ENCODE peak calls at places on chromosomes 1 and 21, in eight cellular contexts. I is MV-4-11; E is GM18507; P is cardiac muscle cell; U is neural crest cell; T is EL; K is NCI-H2081 treated with DMSO at 0.1 percent for 48 hours; Z is stimulated activated CD4-positive, alpha-beta T cell treated with anti-CD3 and anti-CD28 coated beads, TNF-alpha, amount 100 ng/mL, for 1 hour. M is an unnamed sample.

GRCh38 chr1:38812981-38813380 is 46.6 kb downstream of the RRAGC start:
- DNase-seq in I (no peak), E (no peak), P (no peak), U (no peak), T (no peak), K (no peak), Z (no peak), M (no peak)

GRCh38 chr1:48807599-48808260 is 31.0 kb upstream of the BEND5 start:
- DNase-seq in I (no peak), E (no peak), P (peak), U (no peak), T (no peak), K (no peak), Z (no peak), M (no peak)

GRCh38 chr1:173852105-173852504 is 15.7 kb downstream of the GAS5 start:
- DNase-seq in I (no peak), E (no peak), P (no peak), U (no peak), T (no peak), K (no peak), Z (no peak), M (no peak)

GRCh38 chr1:77459881-77460280 is 178.1 kb downstream of the AK5 start:
- DNase-seq in I (no peak), E (no peak), P (peak), U (no peak), T (peak), K (no peak), Z (no peak), M (no peak)

GRCh38 chr1:208520700-208521099 is 276.5 kb upstream of the PLXNA2 start:
- DNase-seq in I (no peak), E (no peak), P (no peak), U (no peak), T (peak), K (no peak), Z (no peak), M (no peak)

GRCh38 chr1:100396651-100397050 is 44.3 kb downstream of the CDC14A start:
- DNase-seq in I (peak), E (no peak), P (no peak), U (no peak), T (no peak), K (no peak), Z (no peak), M (no peak)

GRCh38 chr1:22850681-22851080 is 122.0 kb downstream of the LACTBL1 start:
- DNase-seq in I (no peak), E (no peak), P (peak), U (no peak), T (peak), K (no peak), Z (no peak), M (no peak)

GRCh38 chr1:157558119-157558518 is 5.8 kb upstream of the FCRL5 start:
- DNase-seq in I (no peak), E (no peak), P (no peak), U (no peak), T (no peak), K (no peak), Z (no peak), M (no peak)

GRCh38 chr1:14929547-14930223 is 223.9 kb upstream of the TMEM51 start:
- DNase-seq in I (no peak), E (no peak), P (peak), U (no peak), T (peak), K (no peak), Z (no peak), M (no peak)

GRCh38 chr1:45266151-45266801 is 59.9 kb upstream of the ZSWIM5 start:
- DNase-seq in I (no peak), E (no peak), P (peak), U (no peak), T (peak), K (no peak), Z (no peak), M (no peak)

GRCh38 chr21:33543505-33544129 is 779 bp downstream of the SON start:
- DNase-seq in I (no peak), E (no peak), P (no peak), U (peak), T (peak), K (no peak), Z (peak), M (no peak)

GRCh38 chr1:228283043-228283371 is 75.2 kb downstream of the OBSCN start:
- DNase-seq in I (no peak), E (no peak), P (no peak), U (no peak), T (no peak), K (no peak), Z (no peak), M (no peak)

GRCh38 chr1:2540816-2541492 is 10.9 kb upstream of the HES5 start:
- DNase-seq in I (no peak), E (no peak), P (no peak), U (peak), T (no peak), K (no peak), Z (no peak), M (no peak)

GRCh38 chr21:45303751-45304150 is 16.1 kb upstream of the POFUT2 start:
- DNase-seq in I (no peak), E (no peak), P (no peak), U (no peak), T (no peak), K (no peak), Z (no peak), M (no peak)

GRCh38 chr1:114259517-114260160 is 106.0 kb upstream of the SYT6 start:
- DNase-seq in I (no peak), E (no peak), P (no peak), U (no peak), T (no peak), K (no peak), Z (no peak), M (no peak)

GRCh38 chr1:66546045-66546810 is 12.3 kb downstream of the SGIP1 start:
- DNase-seq in I (no peak), E (no peak), P (no peak), U (no peak), T (no peak), K (no peak), Z (no peak), M (no peak)

GRCh38 chr1:58659516-58659915 is 40.3 kb downstream of the MYSM1 start:
- DNase-seq in I (no peak), E (no peak), P (no peak), U (no peak), T (no peak), K (no peak), Z (no peak), M (no peak)

GRCh38 chr1:155093938-155094621 is 15.4 kb downstream of the EFNA3 start:
- DNase-seq in I (peak), E (no peak), P (peak), U (no peak), T (peak), K (peak), Z (no peak), M (no peak)

GRCh38 chr1:117615474-117615873 is 9.6 kb downstream of the TENT5C start:
- DNase-seq in I (peak), E (no peak), P (no peak), U (no peak), T (no peak), K (no peak), Z (no peak), M (no peak)

GRCh38 chr1:68293609-68294353 is 61.5 kb upstream of the WLS start:
- DNase-seq in I (no peak), E (no peak), P (peak), U (peak), T (no peak), K (no peak), Z (no peak), M (no peak)

GRCh38 chr1:14994841-14995437 is 158.6 kb upstream of the TMEM51 start:
- DNase-seq in I (no peak), E (no peak), P (no peak), U (no peak), T (no peak), K (no peak), Z (no peak), M (no peak)

GRCh38 chr1:244964112-244964971 is 100.0 kb upstream of the HNRNPU start:
- DNase-seq in I (peak), E (no peak), P (peak), U (no peak), T (peak), K (no peak), Z (no peak), M (no peak)

GRCh38 chr21:43923391-43923790 is 58.4 kb downstream of the AGPAT3 start:
- DNase-seq in I (no peak), E (no peak), P (peak), U (no peak), T (peak), K (no peak), Z (no peak), M (no peak)

GRCh38 chr1:158180741-158181576 is at the start of gene CD1D:
- DNase-seq in I (peak), E (no peak), P (peak), U (peak), T (peak), K (no peak), Z (no peak), M (no peak)

GRCh38 chr21:45326169-45326833 is 38.6 kb upstream of the POFUT2 start:
- DNase-seq in I (no peak), E (no peak), P (peak), U (peak), T (peak), K (no peak), Z (no peak), M (no peak)

GRCh38 chr1:240533154-240533780 is 78.7 kb downstream of the GREM2 start:
- DNase-seq in I (no peak), E (no peak), P (no peak), U (no peak), T (no peak), K (no peak), Z (no peak), M (no peak)

GRCh38 chr1:37994886-37995566 is 5.2 kb upstream of the SF3A3 start:
- DNase-seq in I (peak), E (no peak), P (no peak), U (no peak), T (no peak), K (no peak), Z (no peak), M (no peak)

GRCh38 chr1:208410409-208410808 is 166.2 kb upstream of the PLXNA2 start:
- DNase-seq in I (no peak), E (no peak), P (no peak), U (no peak), T (no peak), K (no peak), Z (no peak), M (no peak)

GRCh38 chr1:214454619-214455396 is 96.6 kb downstream of the PTPN14 start:
- DNase-seq in I (peak), E (no peak), P (peak), U (no peak), T (peak), K (no peak), Z (no peak), M (no peak)

GRCh38 chr21:33059319-33059894 is 10.5 kb upstream of the OLIG1 start:
- DNase-seq in I (peak), E (no peak), P (peak), U (no peak), T (no peak), K (no peak), Z (no peak), M (no peak)

GRCh38 chr1:36807262-36807661 is 227.1 kb downstream of the GRIK3 start:
- DNase-seq in I (no peak), E (no peak), P (no peak), U (no peak), T (no peak), K (no peak), Z (no peak), M (no peak)

GRCh38 chr21:27173052-27173451 is 206.2 kb upstream of the ADAMTS5 start:
- DNase-seq in I (no peak), E (no peak), P (no peak), U (no peak), T (no peak), K (no peak), Z (no peak), M (no peak)

GRCh38 chr1:234626391-234626790 is 16.4 kb upstream of the IRF2BP2 start:
- DNase-seq in I (no peak), E (no peak), P (no peak), U (no peak), T (no peak), K (no peak), Z (no peak), M (no peak)

GRCh38 chr1:53075206-53075605 is 13.2 kb downstream of the PODN start:
- DNase-seq in I (no peak), E (no peak), P (no peak), U (no peak), T (no peak), K (no peak), Z (no peak), M (no peak)

GRCh38 chr1:214192825-214193643 is 87.9 kb upstream of the SMYD2 start:
- DNase-seq in I (no peak), E (no peak), P (peak), U (no peak), T (no peak), K (no peak), Z (no peak), M (no peak)

GRCh38 chr1:115478933-115479551 is 141.0 kb upstream of the NGF start:
- DNase-seq in I (no peak), E (no peak), P (no peak), U (no peak), T (no peak), K (peak), Z (no peak), M (no peak)

GRCh38 chr1:57623039-57623790 is 199.4 kb upstream of the DAB1 start:
- DNase-seq in I (no peak), E (no peak), P (peak), U (peak), T (peak), K (no peak), Z (no peak), M (no peak)

M was measured in T-helper 17 cell.